ENCODE peak calls at places on chromosomes 7 and 10, in five cellular contexts. One of them, this sample, is unnamed.

GRCh38 chr7:155208681-155209477 is 88.8 kb upstream of the INSIG1 start:
- DNase-seq in HL-60: no peak
- DNase-seq in PC-3: peak
- DNase-seq in GM23248: peak
- DNase-seq in Peyer's patch: no peak
- DNase-seq in this sample: no peak

GRCh38 chr7:125467996-125468854 is 538.6 kb upstream of the POT1 start:
- DNase-seq in HL-60: no peak
- DNase-seq in PC-3: no peak
- DNase-seq in GM23248: no peak
- DNase-seq in Peyer's patch: no peak
- DNase-seq in this sample: no peak

GRCh38 chr10:63628526-63629362 is 107.5 kb downstream of the REEP3 start:
- DNase-seq in HL-60: peak
- DNase-seq in PC-3: no peak
- DNase-seq in GM23248: peak
- DNase-seq in Peyer's patch: peak
- DNase-seq in this sample: peak

GRCh38 chr10:11921800-11922387 is 98.7 kb downstream of the PROSER2 start:
- DNase-seq in HL-60: no peak
- DNase-seq in PC-3: no peak
- DNase-seq in GM23248: no peak
- DNase-seq in Peyer's patch: no peak
- DNase-seq in this sample: no peak

GRCh38 chr7:128940494-128941322 is 3.0 kb downstream of the IRF5 start:
- DNase-seq in HL-60: peak
- DNase-seq in PC-3: no peak
- DNase-seq in GM23248: no peak
- DNase-seq in Peyer's patch: peak
- DNase-seq in this sample: no peak

GRCh38 chr7:143279186-143280098 is 5.3 kb upstream of the TMEM139 start:
- DNase-seq in HL-60: no peak
- DNase-seq in PC-3: peak
- DNase-seq in GM23248: peak
- DNase-seq in Peyer's patch: no peak
- DNase-seq in this sample: peak

GRCh38 chr7:1059200-1060091 is 15.1 kb downstream of the GPR146 start:
- DNase-seq in HL-60: no peak
- DNase-seq in PC-3: no peak
- DNase-seq in GM23248: peak
- DNase-seq in Peyer's patch: peak
- DNase-seq in this sample: peak

GRCh38 chr10:87674963-87675362 is 15.3 kb downstream of the PAPSS2 start:
- DNase-seq in HL-60: no peak
- DNase-seq in PC-3: no peak
- DNase-seq in GM23248: peak
- DNase-seq in Peyer's patch: no peak
- DNase-seq in this sample: no peak

GRCh38 chr7:69599211-69599878 is 1.1 kb downstream of the AUTS2 start:
- DNase-seq in HL-60: no peak
- DNase-seq in PC-3: no peak
- DNase-seq in GM23248: peak
- DNase-seq in Peyer's patch: no peak
- DNase-seq in this sample: peak

GRCh38 chr10:87505366-87506113 is 847 bp downstream of the MINPP1 start:
- DNase-seq in HL-60: no peak
- DNase-seq in PC-3: peak
- DNase-seq in GM23248: peak
- DNase-seq in Peyer's patch: peak
- DNase-seq in this sample: peak

GRCh38 chr7:91852263-91852741 is 28.2 kb downstream of the MTERF1 start:
- DNase-seq in HL-60: peak
- DNase-seq in PC-3: peak
- DNase-seq in GM23248: peak
- DNase-seq in Peyer's patch: no peak
- DNase-seq in this sample: peak

GRCh38 chr7:141369422-141369821 is 181.8 kb upstream of the AGK start:
- DNase-seq in HL-60: no peak
- DNase-seq in PC-3: no peak
- DNase-seq in GM23248: no peak
- DNase-seq in Peyer's patch: no peak
- DNase-seq in this sample: no peak

GRCh38 chr10:92407305-92408016 is 116.5 kb downstream of the MARCHF5 start:
- DNase-seq in HL-60: no peak
- DNase-seq in PC-3: peak
- DNase-seq in GM23248: no peak
- DNase-seq in Peyer's patch: no peak
- DNase-seq in this sample: peak

GRCh38 chr10:96612052-96612830 is 25.4 kb upstream of the TM9SF3 start:
- DNase-seq in HL-60: no peak
- DNase-seq in PC-3: peak
- DNase-seq in GM23248: no peak
- DNase-seq in Peyer's patch: peak
- DNase-seq in this sample: no peak

GRCh38 chr7:135327458-135327857 is 93.8 kb downstream of the STRA8 start:
- DNase-seq in HL-60: no peak
- DNase-seq in PC-3: no peak
- DNase-seq in GM23248: no peak
- DNase-seq in Peyer's patch: no peak
- DNase-seq in this sample: no peak

GRCh38 chr7:128858380-128859231 is 4.0 kb upstream of the ATP6V1F start:
- DNase-seq in HL-60: no peak
- DNase-seq in PC-3: no peak
- DNase-seq in GM23248: peak
- DNase-seq in Peyer's patch: no peak
- DNase-seq in this sample: no peak

GRCh38 chr7:109387530-109387929 is 817.9 kb downstream of the DNAJB9 start:
- DNase-seq in HL-60: no peak
- DNase-seq in PC-3: no peak
- DNase-seq in GM23248: no peak
- DNase-seq in Peyer's patch: no peak
- DNase-seq in this sample: no peak

GRCh38 chr10:132860527-132860926 is 74.6 kb upstream of the NKX6-2 start:
- DNase-seq in HL-60: no peak
- DNase-seq in PC-3: no peak
- DNase-seq in GM23248: no peak
- DNase-seq in Peyer's patch: peak
- DNase-seq in this sample: no peak

DNA sequence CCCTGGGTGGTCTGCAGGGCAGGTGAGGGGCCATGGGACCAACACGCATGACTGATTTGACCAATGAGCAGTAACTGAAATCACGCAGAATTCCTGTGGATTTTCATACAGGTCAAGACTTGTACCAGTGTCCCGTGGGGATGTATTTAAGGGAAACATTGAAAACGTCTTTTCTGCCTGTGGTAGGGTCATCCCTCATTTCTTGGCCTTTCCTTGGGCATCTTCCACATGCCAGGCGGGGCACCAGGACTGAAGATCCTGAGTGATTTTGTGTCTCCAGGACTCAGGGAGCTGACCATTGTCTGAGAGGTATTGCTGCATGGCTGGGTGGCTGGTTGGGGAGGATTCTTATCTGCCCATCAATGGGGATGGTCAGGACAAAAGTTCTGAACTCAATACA is 289.0 kb downstream of the GLRX3 start:
- DNase-seq in HL-60: no peak
- DNase-seq in PC-3: no peak
- DNase-seq in GM23248: no peak
- DNase-seq in Peyer's patch: no peak
- DNase-seq in this sample: no peak
- H3K4me3 ChIP-seq in HL-60: no peak
- H3K4me3 ChIP-seq in PC-3: no peak
- H3K4me3 ChIP-seq in GM23248: no peak
- H3K4me3 ChIP-seq in Peyer's patch: no peak
- H3K4me3 ChIP-seq in this sample: no peak

GRCh38 chr10:112215342-112215774 is 31.8 kb upstream of the GPAM start:
- DNase-seq in HL-60: no peak
- DNase-seq in PC-3: no peak
- DNase-seq in GM23248: no peak
- DNase-seq in Peyer's patch: no peak
- DNase-seq in this sample: no peak
- H3K4me3 ChIP-seq in HL-60: no peak
- H3K4me3 ChIP-seq in PC-3: no peak
- H3K4me3 ChIP-seq in GM23248: no peak
- H3K4me3 ChIP-seq in Peyer's patch: no peak
- H3K4me3 ChIP-seq in this sample: no peak

GRCh38 chr10:114100848-114101741 is 57.4 kb downstream of the ADRB1 start:
- DNase-seq in HL-60: no peak
- DNase-seq in PC-3: peak
- DNase-seq in GM23248: peak
- DNase-seq in Peyer's patch: peak
- DNase-seq in this sample: peak
- H3K4me3 ChIP-seq in HL-60: peak
- H3K4me3 ChIP-seq in PC-3: peak
- H3K4me3 ChIP-seq in GM23248: peak
- H3K4me3 ChIP-seq in Peyer's patch: peak
- H3K4me3 ChIP-seq in this sample: peak

DNA sequence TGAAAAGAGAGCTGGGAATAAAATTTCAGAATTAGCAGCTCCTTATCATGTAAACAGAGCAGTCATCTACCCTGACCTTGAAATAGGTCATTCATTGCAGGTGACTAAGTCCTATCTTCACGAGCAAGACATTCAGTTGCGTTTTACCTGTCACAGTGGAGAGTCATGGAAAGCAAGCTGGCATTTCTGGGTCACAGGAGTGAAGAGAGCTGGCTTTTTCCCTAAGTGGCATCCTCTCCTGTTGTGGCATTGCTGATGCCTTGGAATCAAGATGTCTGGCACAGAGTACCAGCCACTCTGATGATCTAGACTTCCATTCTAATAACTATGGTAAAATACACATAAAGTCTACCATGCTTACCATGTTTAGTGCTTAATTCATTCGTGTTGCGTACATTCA is 70.8 kb downstream of the SCRN1 start:
- DNase-seq in HL-60: no peak
- DNase-seq in PC-3: no peak
- DNase-seq in GM23248: no peak
- DNase-seq in Peyer's patch: no peak
- DNase-seq in this sample: no peak
- H3K4me3 ChIP-seq in HL-60: no peak
- H3K4me3 ChIP-seq in PC-3: no peak
- H3K4me3 ChIP-seq in GM23248: no peak
- H3K4me3 ChIP-seq in Peyer's patch: no peak
- H3K4me3 ChIP-seq in this sample: no peak

GRCh38 chr10:116849271-116850057 is at the start of gene ENO4:
- DNase-seq in HL-60: no peak
- DNase-seq in PC-3: peak
- DNase-seq in GM23248: peak
- DNase-seq in Peyer's patch: peak
- DNase-seq in this sample: peak

GRCh38 chr10:116850058-116850611 is 836 bp downstream of the ENO4 start:
- DNase-seq in HL-60: no peak
- DNase-seq in PC-3: no peak
- DNase-seq in GM23248: no peak
- DNase-seq in Peyer's patch: no peak
- DNase-seq in this sample: no peak

GRCh38 chr10:116845823-116846222 is 3.5 kb upstream of the ENO4 start:
- DNase-seq in HL-60: no peak
- DNase-seq in PC-3: no peak
- DNase-seq in GM23248: peak
- DNase-seq in Peyer's patch: no peak
- DNase-seq in this sample: no peak

GRCh38 chr10:116848912-116849270 is 408 bp upstream of the ENO4 start:
- DNase-seq in HL-60: no peak
- DNase-seq in PC-3: no peak
- DNase-seq in GM23248: no peak
- DNase-seq in Peyer's patch: no peak
- DNase-seq in this sample: no peak

GRCh38 chr10:116848032-116848911 is 1.0 kb upstream of the ENO4 start:
- DNase-seq in HL-60: no peak
- DNase-seq in PC-3: no peak
- DNase-seq in GM23248: peak
- DNase-seq in Peyer's patch: peak
- DNase-seq in this sample: no peak
- H3K4me3 ChIP-seq in HL-60: no peak
- H3K4me3 ChIP-seq in PC-3: peak
- H3K4me3 ChIP-seq in GM23248: peak
- H3K4me3 ChIP-seq in Peyer's patch: peak
- H3K4me3 ChIP-seq in this sample: peak

DNA sequence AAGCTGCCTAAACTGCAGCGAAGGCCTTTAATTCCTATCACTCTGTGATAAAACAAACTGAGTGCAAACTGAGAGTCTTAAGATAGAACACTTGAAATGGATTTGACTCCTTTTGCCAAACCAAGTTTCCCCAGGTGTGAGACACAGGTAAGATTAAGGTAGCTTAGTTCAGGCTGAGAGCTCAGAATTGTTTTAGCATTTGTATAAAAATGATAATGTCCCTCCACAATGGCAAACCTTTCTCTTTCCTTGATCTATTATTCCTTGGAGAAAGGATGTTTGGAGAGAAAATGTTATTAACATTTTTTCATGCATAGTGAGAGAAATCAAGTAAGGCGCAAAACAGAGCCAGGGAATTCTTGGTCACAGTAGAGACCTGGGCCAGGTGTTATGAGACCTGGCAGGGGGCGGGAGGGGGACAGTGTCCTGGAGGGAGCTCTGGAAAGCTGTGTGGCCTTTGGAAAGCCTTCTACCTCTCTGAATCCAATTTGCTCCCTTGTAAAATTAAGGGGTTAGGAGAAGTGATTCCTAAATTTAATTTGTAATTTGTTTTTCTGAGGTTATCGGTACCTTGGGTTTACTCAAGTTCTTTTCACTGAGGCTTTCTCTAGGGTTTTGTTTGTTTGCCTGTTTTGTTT is 920.6 kb downstream of the TYW1 start:
- DNase-seq in HL-60: no peak
- DNase-seq in PC-3: no peak
- DNase-seq in GM23248: no peak
- DNase-seq in Peyer's patch: no peak
- DNase-seq in this sample: no peak
- H3K4me3 ChIP-seq in HL-60: no peak
- H3K4me3 ChIP-seq in PC-3: no peak
- H3K4me3 ChIP-seq in GM23248: no peak
- H3K4me3 ChIP-seq in Peyer's patch: no peak
- H3K4me3 ChIP-seq in this sample: no peak

DNA sequence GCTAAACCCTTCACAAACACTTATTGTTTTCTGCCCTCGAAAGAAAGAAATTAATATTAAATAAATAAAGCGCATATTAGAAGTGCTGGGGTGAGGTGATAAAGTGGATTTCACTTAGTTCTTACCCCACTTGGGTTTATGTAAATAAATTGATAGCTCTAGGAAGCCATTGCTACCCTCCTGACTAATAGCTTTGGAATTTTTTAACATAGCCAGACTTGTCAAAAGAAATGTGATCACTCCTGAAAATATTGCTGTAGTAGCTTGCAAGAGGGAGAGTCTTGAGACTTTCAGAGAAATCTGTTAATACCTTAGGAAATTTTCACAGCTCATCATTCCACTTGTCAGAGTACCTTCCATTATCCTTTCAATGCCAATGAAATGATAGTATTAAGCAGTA is 7.6 kb downstream of the ARL5B start:
- DNase-seq in HL-60: no peak
- DNase-seq in PC-3: peak
- DNase-seq in GM23248: peak
- DNase-seq in Peyer's patch: no peak
- DNase-seq in this sample: no peak
- H3K4me3 ChIP-seq in HL-60: no peak
- H3K4me3 ChIP-seq in PC-3: peak
- H3K4me3 ChIP-seq in GM23248: no peak
- H3K4me3 ChIP-seq in Peyer's patch: no peak
- H3K4me3 ChIP-seq in this sample: no peak

GRCh38 chr10:51895209-51895608 is 195.8 kb upstream of the CSTF2T start:
- DNase-seq in HL-60: no peak
- DNase-seq in PC-3: no peak
- DNase-seq in GM23248: peak
- DNase-seq in Peyer's patch: peak
- DNase-seq in this sample: no peak
- H3K4me3 ChIP-seq in HL-60: no peak
- H3K4me3 ChIP-seq in PC-3: no peak
- H3K4me3 ChIP-seq in GM23248: no peak
- H3K4me3 ChIP-seq in Peyer's patch: no peak
- H3K4me3 ChIP-seq in this sample: no peak